ENCODE peak calls at places on chromosome 17, in four cellular contexts. Q is brain microvascular endothelial cell, L is IMR-90, J is WTC11. C is an unnamed sample.

GRCh38 chr17:28494445-28495188 is 11.5 kb upstream of the FOXN1 start:
- DNase-seq in Q (peak), L (peak), J (peak), C (peak)

GRCh38 chr17:79581306-79581932 is 29.4 kb downstream of the RBFOX3 start:
- DNase-seq in L (no peak), Q (no peak), J (no peak), C (no peak)

GRCh38 chr17:751269-752001 is 629 bp downstream of the GEMIN4 start:
- DNase-seq in J (peak), L (peak), Q (peak), C (no peak)

GRCh38 chr17:41617698-41618097 is 5.1 kb upstream of the KRT16 start:
- DNase-seq in L (no peak), J (no peak), Q (no peak), C (peak)

GRCh38 chr17:58269557-58270291 is 11.0 kb downstream of the MPO start:
- DNase-seq in Q (no peak), J (no peak), L (no peak), C (no peak)

GRCh38 chr17:76948726-76949342 is 80.6 kb downstream of the MGAT5B start:
- DNase-seq in L (no peak), J (no peak), Q (no peak), C (no peak)

GRCh38 chr17:17127156-17127555 is 79.0 kb downstream of the PLD6 start:
- DNase-seq in Q (no peak), L (no peak), J (no peak), C (no peak)

GRCh38 chr17:13306310-13306962 is 288.6 kb upstream of the ELAC2 start:
- DNase-seq in Q (peak), L (peak), J (peak), C (no peak)

GRCh38 chr17:30838187-30838807 is 6.5 kb downstream of the ATAD5 start:
- DNase-seq in J (no peak), Q (no peak), L (no peak), C (no peak)

GRCh38 chr17:31997005-31997404 is 10.2 kb upstream of the LRRC37B start:
- DNase-seq in Q (no peak), L (no peak), J (no peak), C (no peak)

GRCh38 chr17:6328279-6328678 is 106.6 kb downstream of the AIPL1 start:
- DNase-seq in L (no peak), Q (no peak), J (no peak), C (no peak)

GRCh38 chr17:73017653-73018052 is 74.8 kb downstream of the SLC39A11 start:
- DNase-seq in J (no peak), Q (peak), L (peak), C (no peak)

GRCh38 chr17:35578929-35579448 is 618 bp upstream of the PEX12 start:
- DNase-seq in J (no peak), Q (no peak), L (no peak), C (no peak)

GRCh38 chr17:79011451-79012147 is 2.0 kb upstream of the CANT1 start:
- DNase-seq in J (no peak), Q (peak), L (peak), C (no peak)

GRCh38 chr17:42866631-42867575 is 15.9 kb downstream of the AOC3 start:
- DNase-seq in L (no peak), J (no peak), Q (no peak), C (no peak)

GRCh38 chr17:58344047-58344790 is 7.8 kb downstream of the SUPT4H1 start:
- DNase-seq in L (no peak), J (no peak), Q (no peak), C (no peak)

GRCh38 chr17:10756146-10756545 is 26.3 kb upstream of the TMEM220 start:
- DNase-seq in J (peak), Q (no peak), L (no peak), C (no peak)

GRCh38 chr17:77696720-77697460 is 261.6 kb upstream of the TNRC6C start:
- DNase-seq in J (no peak), L (no peak), Q (no peak), C (no peak)

GRCh38 chr17:80751460-80752368 is 207.1 kb downstream of the RPTOR start:
- DNase-seq in J (no peak), L (peak), Q (peak), C (no peak)

GRCh38 chr17:59331929-59332889 is 754 bp downstream of the YPEL2 start:
- DNase-seq in J (peak), Q (no peak), L (no peak), C (peak)

GRCh38 chr17:15501788-15502187 is 34.4 kb upstream of the CDRT4 start:
- DNase-seq in Q (no peak), J (no peak), L (no peak), C (no peak)

GRCh38 chr17:41420134-41420533 is 4.3 kb downstream of the KRT37 start:
- DNase-seq in Q (no peak), L (peak), J (no peak), C (no peak)

GRCh38 chr17:31156326-31156725 is 61.5 kb downstream of the NF1 start:
- DNase-seq in L (peak), Q (peak), J (no peak), C (no peak)

GRCh38 chr17:51640108-51640622 is 379.8 kb downstream of the UTP18 start:
- DNase-seq in Q (no peak), L (no peak), J (peak), C (peak)

GRCh38 chr17:40450175-40450574 is 6.9 kb downstream of the IGFBP4 start:
- DNase-seq in J (peak), Q (no peak), L (peak), C (no peak)

GRCh38 chr17:2056221-2057129 is 1.6 kb downstream of the HIC1 start:
- DNase-seq in L (peak), Q (peak), J (peak), C (peak)

GRCh38 chr17:4901648-4902344 is 1.1 kb downstream of the CHRNE start:
- DNase-seq in L (no peak), Q (peak), J (no peak), C (no peak)

GRCh38 chr17:64984181-64984580 is 64.9 kb upstream of the LRRC37A3 start:
- DNase-seq in L (no peak), J (no peak), Q (no peak), C (no peak)

GRCh38 chr17:28270926-28271325 is 48.1 kb upstream of the TMEM97 start:
- DNase-seq in Q (no peak), J (no peak), L (no peak), C (no peak)

GRCh38 chr17:27573971-27574525 is 56.9 kb upstream of the LGALS9 start:
- DNase-seq in J (no peak), L (peak), Q (peak), C (no peak)

GRCh38 chr17:57466042-57466471 is 209.7 kb downstream of the MSI2 start:
- DNase-seq in Q (no peak), J (peak), L (no peak), C (no peak)

GRCh38 chr17:281365-281999 is 71.1 kb downstream of the RPH3AL start:
- DNase-seq in J (no peak), Q (no peak), L (no peak), C (no peak)

GRCh38 chr17:32495347-32496253 is 8.8 kb downstream of the CDK5R1 start:
- DNase-seq in L (peak), Q (no peak), J (no peak), C (no peak)

GRCh38 chr17:67605259-67605912 is 112.3 kb upstream of the NOL11 start:
- DNase-seq in J (no peak), Q (no peak), L (no peak), C (peak)

GRCh38 chr17:67610061-67610460 is 107.7 kb upstream of the NOL11 start:
- DNase-seq in L (no peak), J (no peak), Q (no peak), C (no peak)

GRCh38 chr17:67608691-67609090 is 109.0 kb upstream of the NOL11 start:
- DNase-seq in L (peak), Q (peak), J (no peak), C (no peak)

GRCh38 chr17:67606471-67606870 is 111.3 kb upstream of the NOL11 start:
- DNase-seq in Q (peak), L (peak), J (no peak), C (no peak)

GRCh38 chr17:67606896-67607604 is 110.7 kb upstream of the NOL11 start:
- DNase-seq in J (no peak), Q (no peak), L (no peak), C (no peak)
- TF ChIP-seq CTCF in J (no peak), Q (no peak), L (no peak), C (no peak)

GRCh38 chr17:7446669-7447068 is 1.8 kb downstream of the CHRNB1 start:
- DNase-seq in J (peak), L (no peak), Q (no peak), C (peak)

GRCh38 chr17:7444682-7445010 is 215 bp upstream of the CHRNB1 start:
- DNase-seq in J (no peak), Q (no peak), L (no peak), C (no peak)

GRCh38 chr17:7442142-7442541 is 2.7 kb upstream of the CHRNB1 start:
- DNase-seq in Q (no peak), J (no peak), L (no peak), C (no peak)

GRCh38 chr17:7443499-7444485 is 1.1 kb upstream of the CHRNB1 start:
- DNase-seq in Q (no peak), L (peak), J (no peak), C (no peak)

GRCh38 chr17:7445011-7445927 is at the start of gene CHRNB1:
- DNase-seq in J (peak), Q (no peak), L (peak), C (peak)
- TF ChIP-seq CTCF in J (no peak), Q (peak), L (no peak), C (no peak)

DNA sequence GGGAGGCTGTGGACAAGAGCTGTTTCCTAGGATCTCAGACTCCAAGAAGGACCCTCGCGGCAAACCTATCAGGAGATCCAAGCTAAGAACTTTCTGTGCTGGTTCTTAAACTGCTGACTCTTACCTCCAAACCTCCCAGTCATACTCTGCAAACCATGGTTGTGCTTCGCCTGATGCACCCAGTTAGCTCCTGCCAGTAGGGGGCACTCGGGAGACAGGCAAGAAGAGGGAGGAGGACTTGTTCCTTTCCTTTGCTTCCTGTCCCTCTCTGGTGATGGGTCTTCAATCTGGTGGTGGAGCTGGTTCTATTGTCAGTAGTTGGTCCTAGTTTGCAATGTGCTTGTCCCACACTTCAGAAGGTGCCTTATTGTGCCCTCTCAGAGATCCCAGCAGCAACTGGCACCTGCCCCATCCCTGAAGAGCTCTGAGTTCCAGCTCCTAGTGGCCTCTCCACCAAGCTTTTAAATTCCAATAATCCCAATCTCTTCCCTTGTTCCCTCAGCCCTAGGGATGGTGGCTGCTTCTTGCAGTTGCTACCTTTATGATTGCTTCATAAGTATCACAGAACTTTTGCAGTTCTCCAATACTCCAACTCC is 113.5 kb upstream of the RPL38 start:
- DNase-seq in J (peak), Q (peak), L (no peak), C (peak)
- TF ChIP-seq CTCF in J (peak), Q (peak), L (peak), C (peak)

GRCh38 chr17:38868095-38868967 is 1.5 kb upstream of the LASP1 start:
- DNase-seq in J (no peak), L (peak), Q (peak), C (no peak)

GRCh38 chr17:38869647-38870258 is at the start of gene LASP1:
- DNase-seq in Q (peak), J (peak), L (peak), C (peak)

GRCh38 chr17:38864636-38865398 is 5.0 kb upstream of the LASP1 start:
- DNase-seq in L (peak), Q (peak), J (no peak), C (no peak)

GRCh38 chr17:38868968-38869646 is 751 bp upstream of the LASP1 start:
- DNase-seq in J (peak), L (peak), Q (peak), C (peak)

DNA sequence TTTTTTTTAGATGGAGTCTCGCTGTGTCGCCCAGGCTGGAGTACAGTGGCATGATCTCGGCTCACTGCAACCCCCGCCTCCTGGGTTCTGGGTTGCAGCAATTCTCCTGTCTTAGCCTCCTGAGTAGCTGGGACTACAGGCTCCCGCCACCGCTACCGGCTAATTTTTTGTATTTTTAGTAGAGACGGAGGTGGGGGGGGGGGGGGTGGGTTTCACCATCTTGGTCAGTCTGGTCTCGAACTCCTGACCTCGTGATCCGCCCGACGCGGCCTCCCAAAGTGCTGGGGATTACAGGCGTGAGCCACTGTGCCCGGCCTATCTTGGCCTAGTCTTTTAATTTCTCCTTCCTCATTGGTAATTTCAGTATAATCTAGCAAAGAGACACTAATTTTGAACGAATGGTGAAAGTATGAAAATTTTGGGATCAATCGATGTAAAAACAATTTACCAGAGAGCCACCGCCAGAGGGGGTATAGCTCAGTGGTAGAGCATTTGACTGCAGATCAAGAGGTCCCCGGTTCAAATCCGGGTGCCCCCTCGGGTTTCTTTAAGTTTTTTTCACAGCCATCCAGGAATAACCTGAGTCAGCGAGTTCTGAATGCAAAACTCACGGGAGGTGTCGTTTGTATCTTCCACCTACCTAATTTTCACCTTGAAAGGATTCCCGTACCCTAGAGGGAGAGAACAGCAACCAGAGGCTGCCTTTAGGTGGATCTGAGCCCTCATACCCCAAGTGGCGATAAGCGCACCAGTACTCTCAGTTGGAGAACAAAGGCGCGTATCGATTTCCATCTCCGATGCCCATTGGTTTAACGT is 2.5 kb upstream of the LASP1 start:
- DNase-seq in J (peak), Q (peak), L (peak), C (peak)
- TF ChIP-seq CTCF in J (no peak), Q (peak), L (peak), C (peak)

GRCh38 chr17:45376171-45376564 is 56.5 kb downstream of the ARHGAP27 start:
- DNase-seq in L (no peak), Q (no peak), J (no peak), C (no peak)
- TF ChIP-seq CTCF in L (no peak), Q (no peak), J (no peak), C (no peak)

GRCh38 chr17:19237389-19238166 is 412 bp downstream of the EPN2 start:
- DNase-seq in L (no peak), J (peak), Q (no peak), C (peak)
- TF ChIP-seq CTCF in L (peak), J (peak), Q (no peak), C (peak)

DNA sequence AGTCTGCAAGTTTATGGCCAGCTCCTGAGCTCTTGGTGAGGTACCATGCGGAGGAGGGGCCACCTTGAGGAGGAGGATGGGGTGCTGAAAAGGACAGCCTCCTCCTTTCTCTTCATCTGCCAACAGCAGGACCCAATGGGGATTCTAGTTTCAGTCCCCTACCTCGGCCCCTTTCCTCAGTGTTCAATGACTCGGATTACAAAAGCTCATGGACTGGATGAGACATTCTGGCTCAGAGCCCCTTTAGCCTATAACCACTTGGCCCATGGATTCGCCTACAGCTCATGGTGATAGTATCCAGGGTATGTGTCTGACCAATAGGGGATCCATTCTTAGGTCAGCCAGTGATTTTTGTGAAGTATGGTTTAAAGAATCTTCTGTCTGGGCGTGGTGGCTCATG is 8.5 kb upstream of the PIK3R6 start:
- DNase-seq in L (peak), Q (peak), J (no peak), C (no peak)
- TF ChIP-seq CTCF in L (no peak), Q (no peak), J (no peak), C (no peak)

DNA sequence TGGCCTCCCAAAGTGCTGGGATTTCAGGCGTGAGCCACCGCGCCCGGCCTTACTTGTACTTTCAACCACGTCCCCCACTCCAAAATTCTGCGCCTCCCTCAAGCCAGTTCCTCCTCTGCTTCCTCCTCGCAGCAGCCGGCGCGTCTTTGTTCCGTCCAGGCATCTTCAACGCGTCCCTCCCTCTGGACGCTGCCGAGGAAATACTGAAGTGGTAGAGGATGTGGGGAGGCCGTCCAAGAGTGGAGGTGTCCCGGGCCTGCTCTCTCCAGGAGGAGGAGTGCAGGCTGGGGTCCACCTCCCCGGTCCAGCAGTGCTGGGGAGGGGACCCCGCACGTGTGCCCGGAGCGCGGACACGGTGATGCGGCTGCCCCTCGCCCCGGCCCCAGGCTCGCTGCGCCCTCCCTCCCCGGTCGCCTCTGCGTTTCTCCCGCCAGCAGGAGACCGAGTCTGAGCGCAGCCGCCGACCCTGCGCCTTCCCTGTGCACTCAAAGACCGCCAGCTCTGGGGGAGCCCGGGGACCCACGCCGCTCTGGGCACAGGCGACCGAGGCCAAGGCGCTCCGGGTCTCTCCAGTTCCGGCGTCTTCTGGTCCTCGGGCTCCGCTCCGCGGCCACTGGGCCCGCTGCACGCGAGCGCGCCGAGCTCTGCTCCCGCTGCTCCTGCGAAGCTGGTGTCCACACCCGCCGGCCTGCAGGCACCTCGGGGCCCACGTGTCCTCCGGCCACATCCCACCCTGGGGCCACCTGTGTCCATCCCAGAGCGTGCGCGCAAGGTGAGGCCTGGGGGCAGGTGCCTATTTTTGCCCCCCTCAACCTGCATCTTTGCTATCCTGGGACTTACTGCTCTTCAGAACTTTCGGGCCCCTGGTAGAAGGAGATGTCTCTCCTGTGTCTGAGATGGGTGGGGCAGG is 31.7 kb downstream of the OSBPL7 start:
- DNase-seq in Q (peak), J (peak), L (peak), C (peak)
- TF ChIP-seq CTCF in Q (peak), J (no peak), L (peak), C (no peak)

GRCh38 chr17:82985973-82986372 is 93.4 kb upstream of the METRNL start:
- DNase-seq in J (peak), L (peak), Q (peak), C (no peak)
- TF ChIP-seq CTCF in J (no peak), L (no peak), Q (no peak), C (no peak)

C was measured in glutamatergic neuron.